ENCODE peak calls at places on chromosomes 4 and X, in nine cellular contexts. I, X, Z, S, Y, R, W, P and G are unnamed samples.

GRCh38 chr4:31139767-31140166 is 419.6 kb downstream of the PCDH7 start:
- DNase-seq in I (no peak), X (no peak), Z (no peak), S (no peak), Y (no peak), R (no peak), W (no peak), P (no peak), G (no peak)

GRCh38 chr4:177301127-177301639 is 8.5 kb upstream of the NEIL3 start:
- DNase-seq in I (no peak), X (no peak), Z (no peak), S (no peak), Y (no peak), R (no peak), W (no peak), P (no peak), G (no peak)

GRCh38 chr4:3399277-3400194 is 42.2 kb upstream of the HGFAC start:
- DNase-seq in I (no peak), X (no peak), Z (no peak), S (peak; percentile 89), Y (peak; percentile 62), R (no peak), W (peak; percentile 19), P (no peak), G (peak; percentile 48)

GRCh38 chrX:88135735-88136134 is 611.3 kb upstream of the CPXCR1 start:
- DNase-seq in I (peak; percentile 2), X (no peak), Z (no peak), S (no peak), Y (peak; percentile 0), R (no peak), W (no peak), P (no peak), G (peak; percentile 28)

GRCh38 chrX:150269613-150270254 is 93.4 kb upstream of the MAMLD1 start:
- DNase-seq in I (no peak), X (no peak), Z (no peak), S (peak; percentile 69), Y (no peak), R (no peak), W (no peak), P (no peak), G (no peak)

GRCh38 chrX:154750301-154751120 is at the start of gene GAB3:
- DNase-seq in I (peak; percentile 8), X (no peak), Z (peak; percentile 22), S (peak; percentile 52), Y (peak; percentile 34), R (no peak), W (no peak), P (peak; percentile 51), G (no peak)

GRCh38 chrX:47540754-47541538 is 20.1 kb upstream of the ARAF start:
- DNase-seq in I (peak; percentile 67), X (peak; percentile 89), Z (peak; percentile 73), S (peak; percentile 91), Y (peak; percentile 93), R (peak; percentile 73), W (no peak), P (peak; percentile 73), G (peak; percentile 96)

GRCh38 chr4:77264826-77265225 is 107.8 kb downstream of the CCNG2 start:
- DNase-seq in I (no peak), X (no peak), Z (no peak), S (no peak), Y (no peak), R (no peak), W (no peak), P (no peak), G (no peak)

GRCh38 chrX:119398587-119398973 is 556 bp upstream of the SLC25A43 start:
- DNase-seq in I (no peak), X (no peak), Z (no peak), S (no peak), Y (peak; percentile 24), R (no peak), W (no peak), P (no peak), G (peak; percentile 16)

GRCh38 chr4:145732895-145733880 is 53.2 kb downstream of the C4orf51 start:
- DNase-seq in I (peak; percentile 72), X (peak; percentile 95), Z (peak; percentile 97), S (peak; percentile 95), Y (peak; percentile 97), R (peak; percentile 90), W (peak; percentile 81), P (peak; percentile 97), G (peak; percentile 93)

GRCh38 chr4:184142121-184143000 is 75.3 kb downstream of the ENPP6 start:
- DNase-seq in I (no peak), X (no peak), Z (no peak), S (no peak), Y (no peak), R (no peak), W (no peak), P (no peak), G (no peak)

GRCh38 chrX:39935414-39936064 is 162.2 kb downstream of the BCOR start:
- DNase-seq in I (no peak), X (no peak), Z (no peak), S (no peak), Y (peak; percentile 18), R (no peak), W (no peak), P (no peak), G (no peak)

GRCh38 chr4:38174811-38175210 is 214.6 kb downstream of the PTTG2 start:
- DNase-seq in I (no peak), X (no peak), Z (no peak), S (no peak), Y (peak; percentile 38), R (no peak), W (no peak), P (no peak), G (no peak)

GRCh38 chrX:44431206-44431605 is 87.7 kb upstream of the EFHC2 start:
- DNase-seq in I (no peak), X (peak; percentile 16), Z (no peak), S (no peak), Y (peak; percentile 28), R (no peak), W (no peak), P (no peak), G (peak; percentile 63)

GRCh38 chr4:121951570-121952110 is at the start of gene TRPC3:
- DNase-seq in I (no peak), X (peak; percentile 69), Z (peak; percentile 25), S (no peak), Y (no peak), R (no peak), W (peak; percentile 5), P (peak; percentile 42), G (no peak)